ENCODE peak calls at places on chromosomes 4 and X, in seven cellular contexts. V, X, C, W, P, I and L are unnamed samples.

GRCh38 chrX:155643240-155643639 is 30.5 kb upstream of the TMLHE start:
- DNase-seq in X (no peak), V (no peak), W (no peak), I (no peak), C (no peak), P (no peak), L (no peak)

GRCh38 chrX:154096140-154097002 is 1.1 kb downstream of the MECP2 start:
- DNase-seq in V (no peak), X (no peak), W (no peak), C (no peak), P (no peak), I (peak; percentile 32), L (peak; percentile 42)

GRCh38 chr4:39480251-39480650 is 21.4 kb downstream of the LIAS start:
- DNase-seq in V (no peak), C (no peak), W (no peak), P (no peak), I (no peak), X (no peak), L (no peak)

GRCh38 chr4:158159054-158159717 is 13.6 kb downstream of the GASK1B start:
- DNase-seq in X (peak; percentile 89), P (no peak), C (no peak), V (no peak), I (no peak), W (peak; percentile 44), L (no peak)

GRCh38 chr4:76997454-76997853 is 47.9 kb downstream of the SEPTIN11 start:
- DNase-seq in P (no peak), V (no peak), I (no peak), W (no peak), X (no peak), C (no peak), L (no peak)

GRCh38 chr4:177322156-177322685 is 12.5 kb downstream of the NEIL3 start:
- DNase-seq in W (peak; percentile 25), C (no peak), V (no peak), X (peak; percentile 19), P (no peak), I (no peak), L (no peak)

GRCh38 chr4:184417802-184418511 is 56.4 kb downstream of the IRF2 start:
- DNase-seq in W (peak; percentile 55), P (no peak), I (peak; percentile 72), V (no peak), X (peak; percentile 86), C (no peak), L (no peak)

GRCh38 chrX:40719218-40719617 is 16.1 kb downstream of the MED14 start:
- DNase-seq in I (no peak), V (no peak), X (peak; percentile 67), W (peak; percentile 11), C (no peak), P (no peak), L (no peak)

GRCh38 chrX:21645437-21646220 is 12.5 kb downstream of the KLHL34 start:
- DNase-seq in V (no peak), X (no peak), C (no peak), W (no peak), I (no peak), P (no peak), L (no peak)

GRCh38 chrX:45711231-45711630 is 510.6 kb upstream of the DIPK2B start:
- DNase-seq in P (no peak), V (no peak), X (no peak), W (no peak), I (no peak), C (no peak), L (no peak)

GRCh38 chr4:3745886-3746656 is 20.1 kb upstream of the ADRA2C start:
- DNase-seq in W (no peak), C (no peak), X (no peak), V (no peak), I (no peak), P (no peak), L (no peak)

GRCh38 chr4:39410415-39410814 is 3.7 kb downstream of the KLB start:
- DNase-seq in I (no peak), C (no peak), W (peak; percentile 33), X (peak; percentile 50), P (no peak), V (no peak), L (no peak)

GRCh38 chr4:66750273-66750672 is 795.0 kb downstream of the CENPC start:
- DNase-seq in P (no peak), V (peak; percentile 8), C (no peak), W (no peak), I (no peak), X (no peak), L (no peak)

GRCh38 chr4:1984406-1985191 is 24.2 kb downstream of the NELFA start:
- DNase-seq in P (no peak), C (no peak), W (no peak), V (no peak), X (no peak), I (no peak), L (no peak)

GRCh38 chr4:130210871-130211270 is 1114.9 kb downstream of the C4orf33 start:
- DNase-seq in P (no peak), V (no peak), W (peak; percentile 82), C (no peak), I (no peak), X (peak; percentile 65), L (no peak)

GRCh38 chr4:8594097-8595038 is 1.8 kb downstream of the CPZ start:
- DNase-seq in V (peak; percentile 94), I (no peak), X (peak; percentile 91), W (peak; percentile 80), P (peak; percentile 74), C (no peak), L (no peak)

GRCh38 chr4:61405307-61405706 is 205.2 kb downstream of the ADGRL3 start:
- DNase-seq in C (no peak), W (no peak), V (no peak), X (no peak), P (no peak), I (no peak), L (no peak)

GRCh38 chrX:12319012-12319519 is 180.8 kb downstream of the FRMPD4 start:
- DNase-seq in X (no peak), V (peak; percentile 10), P (no peak), C (no peak), W (peak; percentile 16), I (no peak), L (no peak)

GRCh38 chr4:140257461-140258305 is 103.7 kb upstream of the MAML3 start:
- DNase-seq in C (no peak), I (no peak), X (peak; percentile 73), V (no peak), P (no peak), W (peak; percentile 22), L (no peak)

GRCh38 chr4:99201687-99202086 is 17.4 kb downstream of the ADH6 start:
- DNase-seq in X (peak; percentile 76), P (no peak), I (no peak), C (no peak), W (peak; percentile 83), V (no peak), L (no peak)

GRCh38 chr4:14871676-14872430 is 130.4 kb upstream of the CPEB2 start:
- DNase-seq in X (no peak), I (no peak), P (peak; percentile 65), C (no peak), V (peak; percentile 72), W (no peak), L (peak; percentile 61)

GRCh38 chr4:1809754-1810502 is 16.8 kb downstream of the FGFR3 start:
- DNase-seq in V (peak; percentile 87), W (peak; percentile 72), X (peak; percentile 63), P (peak; percentile 93), I (peak; percentile 76), C (no peak), L (peak; percentile 78)

GRCh38 chr4:110198472-110199419 is at the start of gene ELOVL6:
- DNase-seq in I (peak; percentile 69), X (peak; percentile 91), C (no peak), V (peak; percentile 98), W (peak; percentile 85), P (peak; percentile 91), L (peak; percentile 66)

GRCh38 chr4:26992657-26993361 is 132.2 kb downstream of the STIM2 start:
- DNase-seq in I (peak; percentile 60), X (peak; percentile 83), W (peak; percentile 95), C (no peak), P (no peak), V (no peak), L (no peak)

GRCh38 chrX:46444011-46444410 is 101.2 kb downstream of the ZNF674 start:
- DNase-seq in X (peak; percentile 87), C (no peak), W (peak; percentile 73), V (no peak), I (no peak), P (no peak), L (no peak)

GRCh38 chrX:17968367-17968766 is 107.3 kb upstream of the RAI2 start:
- DNase-seq in X (no peak), C (no peak), W (no peak), V (no peak), I (no peak), P (no peak), L (no peak)

GRCh38 chrX:117743469-117744251 is 372.9 kb downstream of the KLHL13 start:
- DNase-seq in V (peak; percentile 47), X (peak; percentile 0), C (no peak), W (no peak), I (peak; percentile 15), P (peak; percentile 34), L (no peak)

GRCh38 chrX:153884136-153885076 is 1.6 kb downstream of the L1CAM start:
- DNase-seq in P (no peak), V (peak; percentile 46), C (no peak), W (no peak), I (peak; percentile 0), X (no peak), L (no peak)

GRCh38 chr4:112327950-112328349 is 30.8 kb downstream of the ALPK1 start:
- DNase-seq in V (peak; percentile 77), W (peak; percentile 73), C (no peak), P (no peak), X (peak; percentile 84), I (peak; percentile 46), L (no peak)

GRCh38 chrX:68490644-68491043 is 8.2 kb upstream of the YIPF6 start:
- DNase-seq in I (no peak), W (peak; percentile 29), C (no peak), P (no peak), X (peak; percentile 52), V (peak; percentile 53), L (no peak)
- TF ChIP-seq CTCF in I (no peak), W (peak; percentile 36), C (no peak), P (peak; percentile 50), X (peak; percentile 59), V (peak; percentile 39), L (peak; percentile 21)

GRCh38 chrX:135287266-135287823 is 21.9 kb upstream of the ETDC start:
- DNase-seq in X (no peak), W (no peak), V (no peak), I (no peak), C (no peak), P (no peak), L (no peak)
- TF ChIP-seq CTCF in X (no peak), W (no peak), V (no peak), I (no peak), C (no peak), P (no peak), L (no peak)

DNA sequence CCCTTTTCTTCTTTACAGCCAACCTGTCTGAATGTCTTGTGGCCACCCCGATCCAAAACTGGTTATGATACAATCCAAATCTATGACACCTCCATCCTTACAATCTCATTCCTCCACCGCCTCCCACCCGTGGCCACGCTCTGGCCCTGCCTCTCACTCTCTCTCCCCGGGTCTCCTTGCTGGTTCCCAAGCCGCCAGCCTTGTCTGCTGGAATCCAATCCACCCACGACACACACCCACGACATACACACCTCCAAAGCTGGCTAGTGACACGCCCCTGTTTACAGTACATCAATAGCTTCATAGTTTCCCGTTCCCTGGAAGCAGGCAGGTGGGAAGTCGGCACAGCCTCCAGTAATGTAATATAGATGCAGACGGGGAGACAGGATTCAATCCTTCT is 99.0 kb downstream of the WFS1 start:
- DNase-seq in W (no peak), P (no peak), I (no peak), C (no peak), V (no peak), X (no peak), L (no peak)
- TF ChIP-seq CTCF in W (no peak), P (no peak), I (no peak), C (no peak), V (no peak), X (no peak), L (no peak)

GRCh38 chr4:74570095-74570494 is 125.2 kb downstream of the AREG start:
- DNase-seq in C (no peak), X (no peak), P (no peak), V (no peak), I (no peak), W (no peak), L (no peak)
- TF ChIP-seq CTCF in C (no peak), X (no peak), P (no peak), V (no peak), I (no peak), W (no peak), L (no peak)